ENCODE peak calls at places on chromosomes 2 and 18, in six cellular contexts. P is tibial nerve, Q is adrenal gland, A is body of pancreas, O is endothelial cell of umbilical vein, M is right lobe of liver. Y is an unnamed sample.

GRCh38 chr2:40716879-40717278 is 265.0 kb upstream of the SLC8A1 start:
- DNase-seq in P (no peak), Q (no peak), A (no peak), O (no peak), M (no peak), Y (no peak)

GRCh38 chr2:65316072-65316471 is 88.4 kb downstream of the ACTR2 start:
- DNase-seq in P (no peak), Q (no peak), A (no peak), O (no peak), M (no peak), Y (peak)

GRCh38 chr2:237451582-237452469 is 35.2 kb upstream of the MLPH start:
- DNase-seq in P (no peak), Q (no peak), A (no peak), O (no peak), M (no peak), Y (peak)

GRCh38 chr18:10081477-10081876 is 167.7 kb downstream of the VAPA start:
- DNase-seq in P (no peak), Q (no peak), A (no peak), O (no peak), M (no peak), Y (no peak)

GRCh38 chr2:69073928-69074575 is 61.1 kb downstream of the ANTXR1 start:
- DNase-seq in P (no peak), Q (no peak), A (no peak), O (no peak), M (no peak), Y (no peak)

GRCh38 chr18:76491436-76491800 is 3.6 kb downstream of the ZNF516 start:
- DNase-seq in P (peak), Q (peak), A (peak), O (no peak), M (peak), Y (peak)

GRCh38 chr2:3193423-3194330 is 183.9 kb downstream of the EIPR1 start:
- DNase-seq in P (no peak), Q (no peak), A (no peak), O (no peak), M (no peak), Y (no peak)

GRCh38 chr2:14712091-14712490 is 79.6 kb downstream of the LRATD1 start:
- DNase-seq in P (no peak), Q (no peak), A (no peak), O (no peak), M (no peak), Y (no peak)

GRCh38 chr2:127061377-127062273 is 45.3 kb downstream of the BIN1 start:
- DNase-seq in P (no peak), Q (no peak), A (no peak), O (peak), M (no peak), Y (peak)

GRCh38 chr2:240433973-240434727 is 1.3 kb upstream of the GPC1 start:
- DNase-seq in P (no peak), Q (peak), A (no peak), O (peak), M (peak), Y (peak)

GRCh38 chr2:40101076-40101688 is 322.1 kb upstream of the THUMPD2 start:
- DNase-seq in P (no peak), Q (no peak), A (no peak), O (no peak), M (no peak), Y (no peak)

GRCh38 chr2:31505133-31505532 is 75.6 kb downstream of the SRD5A2 start:
- DNase-seq in P (no peak), Q (no peak), A (no peak), O (no peak), M (no peak), Y (no peak)

GRCh38 chr2:128751751-128752150 is 433.1 kb upstream of the HS6ST1 start:
- DNase-seq in P (no peak), Q (no peak), A (no peak), O (no peak), M (no peak), Y (no peak)

GRCh38 chr2:32264422-32265149 is at the start of gene NLRC4:
- DNase-seq in P (no peak), Q (no peak), A (no peak), O (no peak), M (no peak), Y (no peak)

GRCh38 chr2:168584934-168585333 is 128.9 kb downstream of the CERS6 start:
- DNase-seq in P (no peak), Q (no peak), A (no peak), O (no peak), M (no peak), Y (no peak)

GRCh38 chr2:204024503-204024902 is 87.9 kb downstream of the ICOS start:
- DNase-seq in P (no peak), Q (peak), A (no peak), O (peak), M (no peak), Y (peak)

GRCh38 chr2:70460333-70460732 is 93.3 kb downstream of the TGFA start:
- DNase-seq in P (no peak), Q (no peak), A (no peak), O (no peak), M (no peak), Y (no peak)

GRCh38 chr2:147560810-147561521 is 283.9 kb upstream of the ACVR2A start:
- DNase-seq in P (no peak), Q (no peak), A (no peak), O (no peak), M (no peak), Y (no peak)

GRCh38 chr18:49447810-49448745 is 12.4 kb downstream of the DYM start:
- DNase-seq in P (no peak), Q (peak), A (no peak), O (peak), M (no peak), Y (no peak)

GRCh38 chr18:55840601-55841170 is 252.7 kb upstream of the TCF4 start:
- DNase-seq in P (no peak), Q (no peak), A (no peak), O (no peak), M (no peak), Y (no peak)

GRCh38 chr2:50143822-50144575 is 887.9 kb downstream of the NRXN1 start:
- DNase-seq in P (no peak), Q (peak), A (peak), O (peak), M (no peak), Y (no peak)

GRCh38 chr2:128665113-128665512 is 346.4 kb upstream of the HS6ST1 start:
- DNase-seq in P (no peak), Q (peak), A (no peak), O (no peak), M (no peak), Y (no peak)

GRCh38 chr18:49486959-49487710 is at the start of gene C18orf32:
- DNase-seq in P (peak), Q (peak), A (peak), O (peak), M (peak), Y (peak)

GRCh38 chr2:239216614-239217273 is 184.1 kb downstream of the HDAC4 start:
- DNase-seq in P (no peak), Q (peak), A (no peak), O (peak), M (peak), Y (peak)
- H3K27ac ChIP-seq in P (peak), Q (no peak), A (no peak), O (no peak), M (no peak), Y (no peak)

DNA sequence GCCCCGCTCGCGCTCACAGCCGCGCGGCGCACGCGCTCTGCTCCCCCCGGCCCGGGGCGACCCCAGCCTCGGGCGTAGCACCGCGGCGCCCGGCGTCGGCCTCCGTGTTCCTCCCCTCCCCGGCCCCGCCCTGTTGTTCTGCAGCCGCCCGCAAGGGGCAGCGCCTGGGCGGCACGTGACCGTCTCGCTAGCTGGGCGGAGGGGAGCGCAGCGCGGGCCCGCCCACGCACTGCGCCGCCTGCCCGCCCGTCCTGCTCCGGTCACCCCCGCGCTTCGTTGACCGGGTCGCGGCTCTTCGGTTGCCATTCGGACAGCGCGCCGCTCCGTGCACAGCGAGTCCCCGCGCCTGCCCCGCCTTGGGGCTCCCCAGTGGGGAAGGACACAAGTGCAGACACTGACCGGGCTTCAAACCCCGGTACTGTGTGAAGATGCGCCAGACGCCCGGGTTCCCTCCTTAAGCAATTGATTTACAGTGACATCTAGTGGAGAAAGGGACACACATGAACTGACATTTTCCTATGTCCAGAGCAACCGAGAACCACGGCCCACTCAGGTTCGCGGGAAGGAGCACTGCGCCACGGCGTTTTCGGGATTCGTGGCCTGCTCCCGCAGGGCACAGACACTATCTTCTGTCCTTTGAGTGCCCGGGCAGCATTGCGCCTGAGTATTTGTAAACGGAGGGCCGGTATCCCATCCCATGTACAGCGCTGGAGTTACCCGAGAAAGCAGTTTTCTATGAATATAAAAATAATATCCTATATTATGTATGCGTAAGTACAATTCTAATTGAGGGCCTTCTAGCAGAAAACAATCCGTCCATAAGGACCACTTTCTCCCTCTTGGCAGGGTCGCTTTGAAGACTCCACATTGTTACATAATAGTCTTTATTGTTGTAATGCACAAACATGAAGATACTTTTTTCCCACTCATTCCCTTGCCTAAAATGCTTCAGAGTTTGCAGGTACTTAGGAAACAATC is 560 bp upstream of the REV1 start:
- DNase-seq in P (peak), Q (peak), A (peak), O (peak), M (peak), Y (peak)
- TF ChIP-seq POLR2A in P (no peak), Q (no peak), A (peak), O (no peak), M (no peak), Y (no peak)

GRCh38 chr2:47072018-47072691 is 83.0 kb downstream of the STPG4 start:
- DNase-seq in P (peak), Q (peak), A (peak), O (no peak), M (peak), Y (peak)

GRCh38 chr2:47072728-47073191 is 82.3 kb downstream of the STPG4 start:
- DNase-seq in P (no peak), Q (peak), A (no peak), O (no peak), M (no peak), Y (no peak)

GRCh38 chr2:47074691-47075090 is 80.4 kb downstream of the STPG4 start:
- DNase-seq in P (no peak), Q (no peak), A (no peak), O (no peak), M (no peak), Y (no peak)

GRCh38 chr2:47073641-47074040 is 81.5 kb downstream of the STPG4 start:
- DNase-seq in P (no peak), Q (no peak), A (no peak), O (no peak), M (no peak), Y (no peak)

GRCh38 chr2:47073217-47073616 is 81.9 kb downstream of the STPG4 start:
- DNase-seq in P (no peak), Q (no peak), A (no peak), O (no peak), M (no peak), Y (no peak)
- H3K27ac ChIP-seq in P (peak), Q (peak), A (no peak), O (no peak), M (peak), Y (peak)

GRCh38 chr2:73070651-73071451 is 661 bp downstream of the SFXN5 start:
- DNase-seq in P (peak), Q (peak), A (peak), O (peak), M (peak), Y (peak)
- TF ChIP-seq POLR2A in P (peak), Q (no peak), A (no peak), O (no peak), M (peak), Y (peak)

DNA sequence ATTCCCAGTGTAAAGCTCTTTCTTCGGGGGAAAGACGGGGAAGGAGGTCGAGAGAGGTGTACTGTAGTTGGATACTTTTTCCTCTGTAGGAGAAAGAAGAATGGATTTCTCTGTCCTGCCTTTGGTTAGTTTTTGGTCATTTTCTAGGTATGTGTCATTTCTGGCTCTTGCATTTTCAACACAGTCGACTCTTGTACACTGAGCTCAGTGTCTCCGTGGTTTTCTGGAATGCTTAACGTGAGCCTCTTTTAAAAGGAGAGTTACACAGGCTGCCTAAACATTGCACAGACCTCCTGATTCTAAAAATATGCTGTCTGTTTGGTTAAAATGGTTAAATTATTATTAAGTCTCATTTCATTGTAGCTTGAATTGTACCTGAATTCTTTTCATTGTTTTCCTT is 21.8 kb upstream of the GLS start:
- DNase-seq in P (no peak), Q (no peak), A (no peak), O (no peak), M (no peak), Y (no peak)
- H3K27ac ChIP-seq in P (no peak), Q (no peak), A (no peak), O (no peak), M (no peak), Y (no peak)

GRCh38 chr2:199955339-199956061 is at the start of the genes MAIP1 and TYW5:
- DNase-seq in P (peak), Q (peak), A (peak), O (peak), M (peak), Y (peak)
- TF ChIP-seq POLR2A in P (peak), Q (peak), A (peak), O (peak), M (peak), Y (peak)

DNA sequence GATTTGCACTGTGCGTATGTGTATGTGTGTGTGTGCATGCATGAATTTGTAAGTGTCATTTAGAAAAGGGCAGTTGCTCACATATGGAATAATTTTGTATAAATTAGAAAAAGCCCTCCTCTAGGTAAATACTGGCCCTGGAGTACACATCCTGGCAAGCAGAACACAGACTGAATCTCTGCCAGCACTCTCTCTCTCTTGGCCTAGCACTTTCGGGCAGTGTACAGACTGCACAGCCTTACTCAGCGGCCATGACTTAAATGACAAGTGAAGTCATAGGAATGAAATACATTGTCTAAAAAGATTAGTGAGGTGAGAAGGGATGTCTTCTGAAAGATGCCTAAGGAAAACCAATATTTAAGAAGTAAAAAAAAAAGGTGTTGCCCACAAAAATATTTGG is 214.1 kb downstream of the RDH14 start:
- DNase-seq in P (no peak), Q (no peak), A (no peak), O (no peak), M (peak), Y (no peak)
- H3K27ac ChIP-seq in P (no peak), Q (no peak), A (no peak), O (no peak), M (no peak), Y (no peak)

GRCh38 chr2:173355866-173356508 is 1.3 kb downstream of the CDCA7 start:
- DNase-seq in P (no peak), Q (no peak), A (no peak), O (peak), M (no peak), Y (no peak)

GRCh38 chr2:173355132-173355865 is 627 bp downstream of the CDCA7 start:
- DNase-seq in P (no peak), Q (peak), A (peak), O (peak), M (no peak), Y (peak)

GRCh38 chr2:173354073-173354600 is 535 bp upstream of the CDCA7 start:
- DNase-seq in P (no peak), Q (no peak), A (no peak), O (no peak), M (no peak), Y (no peak)

GRCh38 chr2:173353556-173353955 is 1.1 kb upstream of the CDCA7 start:
- DNase-seq in P (no peak), Q (no peak), A (no peak), O (no peak), M (no peak), Y (no peak)

GRCh38 chr2:173354601-173355131 is at the start of gene CDCA7:
- DNase-seq in P (no peak), Q (no peak), A (peak), O (peak), M (no peak), Y (peak)
- TF ChIP-seq POLR2A in P (no peak), Q (no peak), A (no peak), O (no peak), M (no peak), Y (peak)

DNA sequence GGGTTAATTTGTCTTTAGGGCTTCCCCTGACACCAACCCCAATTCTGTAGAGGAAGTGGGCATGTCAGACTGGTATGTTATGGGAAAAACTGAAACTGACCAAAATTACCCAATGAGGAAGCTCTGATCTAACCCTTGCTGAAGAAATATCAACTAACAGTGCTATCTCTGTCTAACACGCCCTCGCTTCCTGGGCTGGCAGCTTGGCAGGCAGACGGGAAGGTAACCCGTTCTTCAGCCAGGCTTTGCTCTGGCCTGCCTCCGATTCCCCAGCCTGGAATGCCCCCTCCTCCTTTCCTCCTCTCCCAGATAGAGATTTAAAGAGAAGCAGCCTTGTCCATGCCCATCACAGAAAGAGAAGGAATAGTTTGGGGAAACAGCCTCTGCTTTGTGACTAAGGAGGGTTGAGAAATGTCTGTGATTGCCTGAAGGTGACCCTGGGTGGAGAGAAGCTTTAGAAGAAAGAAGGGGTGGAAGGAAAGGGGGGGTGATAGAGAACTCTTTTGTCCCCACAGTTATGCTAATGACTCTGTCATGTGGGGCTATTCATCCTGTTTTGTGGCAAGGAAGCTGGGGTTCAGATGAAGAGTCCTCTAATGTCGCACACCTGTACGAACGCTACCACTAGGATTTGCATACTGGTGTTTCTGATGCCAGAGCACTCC is 15.4 kb downstream of the HK2 start:
- DNase-seq in P (no peak), Q (no peak), A (peak), O (peak), M (no peak), Y (no peak)
- H3K27ac ChIP-seq in P (peak), Q (no peak), A (no peak), O (peak), M (peak), Y (no peak)

GRCh38 chr2:46131-46470 is 204 bp downstream of the FAM110C start:
- DNase-seq in P (no peak), Q (no peak), A (no peak), O (no peak), M (no peak), Y (no peak)

GRCh38 chr2:44748-45341 is 1.5 kb downstream of the FAM110C start:
- DNase-seq in P (no peak), Q (no peak), A (peak), O (no peak), M (peak), Y (no peak)

GRCh38 chr2:45342-46130 is 769 bp downstream of the FAM110C start:
- DNase-seq in P (no peak), Q (no peak), A (peak), O (no peak), M (no peak), Y (peak)

GRCh38 chr2:47346-48218 is 1.3 kb upstream of the FAM110C start:
- DNase-seq in P (no peak), Q (no peak), A (peak), O (no peak), M (no peak), Y (peak)

DNA sequence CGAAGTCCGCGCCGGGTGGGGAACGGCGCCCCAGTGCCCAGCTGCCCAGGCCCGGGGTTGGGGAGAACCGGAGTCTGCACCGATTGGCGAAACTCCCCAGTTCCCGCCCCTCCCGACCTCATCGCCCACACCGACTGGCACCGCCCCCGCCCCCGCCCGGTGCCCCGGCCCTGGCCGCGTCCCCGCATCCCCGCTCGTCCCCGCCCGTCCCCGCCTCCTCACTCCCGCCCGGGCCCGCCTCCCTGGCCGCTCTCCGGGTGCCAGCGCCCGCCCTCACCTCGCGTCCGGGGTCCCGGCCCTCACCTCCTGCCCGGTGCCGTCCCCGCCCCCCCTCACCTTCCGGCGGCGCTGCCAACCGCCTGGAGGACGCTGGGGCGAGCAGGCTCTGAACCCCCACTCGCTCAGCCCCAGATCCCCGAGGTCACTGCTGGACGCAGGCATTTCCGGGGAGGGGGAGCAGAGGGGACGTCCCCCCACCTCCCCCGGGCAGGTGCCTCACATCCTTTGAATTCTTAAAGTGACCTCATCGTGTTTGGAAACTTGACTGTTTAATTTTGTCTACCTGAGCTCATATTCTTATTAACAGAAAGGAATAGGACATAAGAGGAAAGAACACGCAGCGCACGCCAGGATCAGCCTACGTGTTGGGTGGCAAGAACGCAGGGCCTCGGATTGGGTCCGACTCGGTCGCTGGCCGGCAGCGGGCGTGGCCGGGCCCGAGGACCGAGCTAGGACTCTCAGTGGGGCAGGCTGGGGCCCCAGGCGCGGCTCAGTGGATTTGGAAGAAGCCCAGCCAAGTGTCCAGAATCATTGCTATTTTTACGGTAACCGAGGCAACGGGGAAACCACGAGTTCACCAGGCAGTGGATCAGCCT is at the start of gene FAM110C:
- DNase-seq in P (no peak), Q (peak), A (peak), O (no peak), M (peak), Y (peak)
- TF ChIP-seq POLR2A in P (no peak), Q (no peak), A (peak), O (no peak), M (peak), Y (no peak)

Y was measured in uterus.